ENCODE peak calls at places on chromosomes 1 and 21, in five cellular contexts. A is MV-4-11, Z is aorta, E is IMR-90, L is NCI-H2081. F is an unnamed sample.
A peak's percentile ranks its signal among the peaks of the same experiment; 100 is the strongest.

GRCh38 chr1:54976747-54977146 is 3.7 kb upstream of the TMEM61 start:
- DNase-seq in A (no peak), E (no peak), L (peak; percentile 52), Z (no peak), F (peak; percentile 34)

GRCh38 chr1:162996261-162996660 is 72.9 kb upstream of the RGS4 start:
- DNase-seq in Z (no peak), A (no peak), L (no peak), E (peak; percentile 56), F (no peak)

GRCh38 chr1:165501351-165501974 is 42.3 kb upstream of the LRRC52 start:
- DNase-seq in A (no peak), L (no peak), E (no peak), Z (no peak), F (no peak)

GRCh38 chr1:180343931-180344406 is 113.9 kb downstream of the LHX4 start:
- DNase-seq in E (peak; percentile 47), Z (no peak), L (peak; percentile 85), A (peak; percentile 82), F (no peak)

GRCh38 chr1:30415171-30415940 is 308.0 kb downstream of the MATN1 start:
- DNase-seq in L (no peak), A (no peak), Z (no peak), E (no peak), F (peak; percentile 66)

GRCh38 chr1:34155851-34156250 is 9.2 kb downstream of the CSMD2 start:
- DNase-seq in E (no peak), Z (no peak), L (no peak), A (no peak), F (no peak)

GRCh38 chr1:32014199-32014936 is 700 bp downstream of the KHDRBS1 start:
- DNase-seq in Z (peak; percentile 74), A (peak; percentile 52), L (peak; percentile 62), E (peak; percentile 36), F (peak; percentile 86)

GRCh38 chr1:3186526-3186921 is 117.5 kb downstream of the PRDM16 start:
- DNase-seq in A (no peak), L (no peak), E (peak; percentile 6), Z (peak; percentile 95), F (peak; percentile 96)

GRCh38 chr1:183877321-183877720 is 72.4 kb downstream of the RGL1 start:
- DNase-seq in E (peak; percentile 31), Z (peak; percentile 81), A (no peak), L (no peak), F (peak; percentile 80)

GRCh38 chr1:39158330-39159086 is 46.0 kb upstream of the MACF1 start:
- DNase-seq in L (no peak), A (no peak), Z (no peak), E (peak; percentile 74), F (no peak)

GRCh38 chr1:147072371-147073061 is 99.8 kb downstream of the PRKAB2 start:
- DNase-seq in L (no peak), E (no peak), A (no peak), Z (no peak), F (peak; percentile 65)

GRCh38 chr1:209109001-209109785 is 474.3 kb upstream of the CAMK1G start:
- DNase-seq in Z (no peak), E (no peak), A (no peak), L (no peak), F (no peak)

GRCh38 chr1:33182452-33182851 is 609 bp upstream of the TRIM62 start:
- DNase-seq in A (no peak), Z (no peak), E (peak; percentile 65), L (no peak), F (no peak)

GRCh38 chr1:40477680-40478057 is 579 bp downstream of the ZFP69 start:
- DNase-seq in E (peak; percentile 16), A (no peak), L (no peak), Z (no peak), F (no peak)

GRCh38 chr1:107748529-107748928 is 216.5 kb downstream of the VAV3 start:
- DNase-seq in A (peak; percentile 26), E (peak; percentile 1), Z (no peak), L (no peak), F (no peak)

GRCh38 chr1:112688781-112689193 is 14.3 kb downstream of the MOV10 start:
- DNase-seq in E (no peak), L (no peak), Z (peak; percentile 53), A (no peak), F (peak; percentile 86)

GRCh38 chr1:19756480-19756879 is 43.2 kb downstream of the TMCO4 start:
- DNase-seq in L (no peak), Z (no peak), A (no peak), E (no peak), F (no peak)

GRCh38 chr1:15974855-15975254 is 1.0 kb downstream of the ZBTB17 start:
- DNase-seq in Z (no peak), E (no peak), A (no peak), L (no peak), F (no peak)

GRCh38 chr1:116881879-116882520 is 27.7 kb upstream of the PTGFRN start:
- DNase-seq in E (peak; percentile 65), Z (peak; percentile 56), A (peak; percentile 97), L (no peak), F (peak; percentile 85)

GRCh38 chr1:15180945-15181523 is 27.5 kb downstream of the TMEM51 start:
- DNase-seq in A (no peak), L (no peak), E (no peak), Z (no peak), F (no peak)

GRCh38 chr1:235056937-235057336 is 71.7 kb downstream of the TOMM20 start:
- DNase-seq in E (no peak), A (no peak), L (no peak), Z (no peak), F (no peak)

GRCh38 chr1:193406901-193407300 is 220.5 kb upstream of the B3GALT2 start:
- DNase-seq in A (peak; percentile 24), L (peak; percentile 57), E (peak; percentile 72), Z (no peak), F (no peak)

GRCh38 chr1:221334082-221334481 is 407.8 kb downstream of the DUSP10 start:
- DNase-seq in E (peak; percentile 10), Z (no peak), A (peak; percentile 45), L (no peak), F (no peak)

GRCh38 chr21:43600642-43601397 is 58.5 kb downstream of the HSF2BP start:
- DNase-seq in Z (no peak), E (peak; percentile 95), A (no peak), L (no peak), F (no peak)

GRCh38 chr1:110634455-110635281 is 28.5 kb upstream of the KCNA2 start:
- DNase-seq in E (peak; percentile 76), L (no peak), A (peak; percentile 52), Z (peak; percentile 89), F (peak; percentile 92)

GRCh38 chr1:219292341-219292740 is 118.7 kb downstream of the LYPLAL1 start:
- DNase-seq in A (no peak), Z (no peak), E (no peak), L (no peak), F (no peak)

GRCh38 chr1:223260712-223261111 is 103.3 kb downstream of the SUSD4 start:
- DNase-seq in L (no peak), A (no peak), Z (no peak), E (no peak), F (no peak)

GRCh38 chr1:173347276-173347675 is 129.9 kb upstream of the PRDX6 start:
- DNase-seq in A (no peak), E (no peak), Z (no peak), L (no peak), F (no peak)

GRCh38 chr1:117599822-117600221 is 6.0 kb upstream of the TENT5C start:
- DNase-seq in L (no peak), A (peak; percentile 40), Z (no peak), E (no peak), F (peak; percentile 83)

GRCh38 chr1:53315456-53316048 is 12.3 kb downstream of the LRP8 start:
- DNase-seq in E (no peak), L (no peak), Z (peak; percentile 28), A (no peak), F (peak; percentile 76)

GRCh38 chr1:59061876-59062275 is 235.0 kb upstream of the FGGY start:
- DNase-seq in L (no peak), Z (peak; percentile 83), A (peak; percentile 28), E (peak; percentile 90), F (peak; percentile 86)

GRCh38 chr1:3073520-3074296 is 4.7 kb downstream of the PRDM16 start:
- DNase-seq in Z (no peak), A (no peak), L (no peak), E (no peak), F (no peak)

GRCh38 chr1:71343686-71344416 is 263.0 kb upstream of the ZRANB2 start:
- DNase-seq in E (no peak), A (peak; percentile 13), Z (no peak), L (no peak), F (no peak)

GRCh38 chr1:36787312-36787711 is 247.0 kb downstream of the GRIK3 start:
- DNase-seq in E (no peak), L (no peak), Z (no peak), A (no peak), F (no peak)

GRCh38 chr1:218461351-218461750 is 116.2 kb downstream of the TGFB2 start:
- DNase-seq in Z (no peak), A (no peak), L (no peak), E (peak; percentile 61), F (no peak)

GRCh38 chr1:2799811-2800663 is 1.5 kb downstream of the TTC34 start:
- DNase-seq in A (no peak), E (no peak), L (no peak), Z (peak; percentile 43), F (peak; percentile 80)

GRCh38 chr21:40166291-40166843 is 299.1 kb downstream of the PCP4 start:
- DNase-seq in L (no peak), E (no peak), Z (no peak), A (no peak), F (no peak)

GRCh38 chr21:44602474-44602871 is 2.1 kb downstream of the KRTAP10-7 start:
- DNase-seq in A (no peak), E (no peak), L (no peak), Z (no peak), F (no peak)

F was measured in posterior vena cava.